ENCODE peak calls at places on chromosomes 2 and 18, in nine cellular contexts. P is OCI-LY7; X is thyroid gland; H is mammary epithelial cell; S is CD8-positive, alpha-beta memory T cell; U is stomach; Q is K562; A is CD4-positive, alpha-beta memory T cell; K is GM23248. R is an unnamed sample.

GRCh38 chr2:230723363-230723762 is 10.7 kb downstream of the CAB39 start:
- DNase-seq in H (no peak), U (no peak), S (peak; percentile 8), Q (no peak), K (peak; percentile 53), X (no peak), P (no peak), A (peak; percentile 56), R (no peak)

GRCh38 chr2:180124273-180124881 is 117.3 kb upstream of the CWC22 start:
- DNase-seq in Q (peak; percentile 36), K (peak; percentile 64), A (peak; percentile 37), U (no peak), X (no peak), P (peak; percentile 64), H (peak; percentile 61), S (no peak), R (no peak)

GRCh38 chr2:67674668-67675067 is 277.5 kb downstream of the ETAA1 start:
- DNase-seq in S (no peak), Q (no peak), H (no peak), A (no peak), K (no peak), U (no peak), P (no peak), X (peak; percentile 22), R (no peak)

GRCh38 chr2:241417626-241418025 is 61.5 kb downstream of the FARP2 start:
- DNase-seq in U (no peak), K (no peak), P (no peak), A (no peak), H (no peak), S (no peak), Q (no peak), X (no peak), R (no peak)

GRCh38 chr2:67272195-67272594 is 124.9 kb upstream of the ETAA1 start:
- DNase-seq in H (no peak), S (no peak), A (no peak), K (peak; percentile 13), U (no peak), X (no peak), P (no peak), Q (no peak), R (no peak)

GRCh38 chr2:28658369-28658768 is 93.3 kb upstream of the PPP1CB start:
- DNase-seq in H (peak; percentile 46), P (no peak), K (peak; percentile 68), X (no peak), Q (no peak), S (no peak), A (no peak), U (no peak), R (no peak)

GRCh38 chr2:19238440-19238839 is 120.0 kb downstream of the OSR1 start:
- DNase-seq in P (no peak), S (no peak), K (no peak), A (no peak), U (no peak), H (no peak), Q (no peak), X (no peak), R (no peak)

GRCh38 chr2:12712871-12713270 is 3.9 kb upstream of the TRIB2 start:
- DNase-seq in A (no peak), Q (no peak), X (no peak), U (no peak), P (no peak), S (no peak), H (no peak), K (no peak), R (no peak)

GRCh38 chr2:175308005-175308404 is 126.5 kb upstream of the ATP5MC3 start:
- DNase-seq in U (no peak), K (no peak), X (no peak), S (no peak), P (no peak), Q (no peak), H (no peak), A (no peak), R (no peak)

GRCh38 chr18:45734944-45735343 is 11.0 kb downstream of the SLC14A1 start:
- DNase-seq in U (no peak), S (no peak), K (no peak), A (no peak), X (no peak), H (no peak), P (no peak), Q (no peak), R (no peak)
- H3K4me3 ChIP-seq in U (no peak overlapping the region), S (no peak overlapping the region), K (no peak overlapping the region), A (no peak overlapping the region), X (no peak overlapping the region), H (no peak overlapping the region), P (no peak overlapping the region), Q (no peak overlapping the region), R (no peak overlapping the region)

DNA sequence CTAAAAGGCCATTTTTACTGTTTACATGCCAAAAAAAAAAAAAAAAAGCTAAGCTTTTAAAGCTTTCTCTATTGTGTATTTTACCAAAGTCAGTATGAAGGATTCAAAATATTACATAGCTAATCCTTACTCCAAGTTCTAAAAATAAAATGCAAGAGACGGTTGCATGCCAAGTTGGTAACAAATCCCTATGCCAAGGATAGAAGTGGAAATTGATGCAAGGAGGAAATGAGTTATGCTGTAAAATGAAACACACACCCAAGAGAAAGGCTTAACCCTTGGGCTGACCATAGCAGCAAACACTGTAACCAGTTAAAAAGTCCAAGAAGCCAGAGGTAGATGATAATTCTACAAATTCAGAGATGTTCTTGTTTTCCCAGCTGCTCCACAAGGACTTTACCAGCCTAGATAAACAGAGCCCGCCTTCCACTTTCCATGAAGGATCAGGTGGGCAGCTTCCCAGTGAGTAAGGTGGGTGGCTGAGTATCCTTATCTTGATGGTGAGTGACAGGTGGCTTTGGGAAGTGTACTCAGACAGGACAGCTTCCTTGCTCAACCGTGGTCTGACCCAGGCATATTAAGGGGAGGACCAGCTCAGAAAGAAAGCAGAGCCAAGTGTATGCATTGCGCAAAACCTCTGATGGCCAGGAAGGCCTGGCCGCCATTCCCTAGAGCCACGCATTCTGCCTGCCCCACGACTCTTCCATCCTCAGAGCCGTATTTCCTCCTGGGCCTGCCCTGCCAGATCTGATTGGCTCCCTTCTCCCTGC is 34.4 kb downstream of the ATP8B1 start:
- DNase-seq in K (peak; percentile 76), S (no peak), Q (no peak), X (no peak), H (no peak), A (no peak), U (no peak), P (no peak), R (no peak)
- H3K4me1 ChIP-seq in K (peaks cover 23% of the 10 kb centered on the region), S (no peaks in the 10 kb centered on the region), Q (no peaks in the 10 kb centered on the region), X (peaks cover 50% of the 10 kb centered on the region), H (peaks cover 20% of the 10 kb centered on the region), A (no peaks in the 10 kb centered on the region), U (peaks cover 90% of the 10 kb centered on the region), P (no peaks in the 10 kb centered on the region), R (peaks cover 52% of the 10 kb centered on the region)

GRCh38 chr18:78319934-78320333 is 659.7 kb upstream of the SALL3 start:
- DNase-seq in U (no peak), K (no peak), H (no peak), P (no peak), A (no peak), Q (no peak), S (no peak), X (no peak), R (no peak)
- H3K27ac ChIP-seq in U (no peak overlapping the region), K (no peak overlapping the region), H (no peak overlapping the region), P (no peak overlapping the region), A (no peak overlapping the region), Q (no peak overlapping the region), S (no peak overlapping the region), X (no peak overlapping the region), R (no peak overlapping the region)

GRCh38 chr2:176554107-176555048 is 285.1 kb downstream of the MTX2 start:
- DNase-seq in U (no peak), P (peak; percentile 63), S (no peak), H (peak; percentile 34), X (peak; percentile 8), A (peak; percentile 42), Q (peak; percentile 81), K (peak; percentile 79), R (no peak)
- H3K4me3 ChIP-seq in U (peak overlapping the region; percentile 51), P (peak overlapping the region; percentile 52), S (peak overlapping the region; percentile 71), H (peak overlapping the region; percentile 54), X (no peak overlapping the region), A (peak overlapping the region; percentile 21), Q (no peak overlapping the region), K (peak overlapping the region; percentile 66), R (peak overlapping the region; percentile 59)

GRCh38 chr2:65056990-65057375 is 767 bp downstream of the CEP68 start:
- DNase-seq in A (no peak), S (no peak), U (no peak), H (no peak), Q (no peak), K (no peak), P (peak; percentile 41), X (no peak), R (no peak)

GRCh38 chr2:65055427-65056214 is 595 bp upstream of the CEP68 start:
- DNase-seq in Q (no peak), P (peak; percentile 80), S (peak; percentile 57), X (no peak), U (peak; percentile 68), K (no peak), H (no peak), A (no peak), R (peak; percentile 80)

GRCh38 chr2:65054749-65055426 is 1.3 kb upstream of the CEP68 start:
- DNase-seq in K (no peak), P (no peak), H (no peak), A (no peak), X (no peak), S (no peak), U (no peak), Q (no peak), R (no peak)

GRCh38 chr2:65057391-65058052 is 1.3 kb downstream of the CEP68 start:
- DNase-seq in Q (peak; percentile 33), S (peak; percentile 37), A (peak; percentile 85), X (no peak), H (peak; percentile 55), K (peak; percentile 42), P (peak; percentile 46), U (no peak), R (no peak)

GRCh38 chr2:65056215-65056989 is at the start of gene CEP68:
- DNase-seq in Q (peak; percentile 98), H (peak; percentile 96), A (peak; percentile 95), K (peak; percentile 99), X (peak; percentile 98), U (peak; percentile 98), S (peak; percentile 95), P (peak; percentile 99), R (peak; percentile 97)
- H3K4me1 ChIP-seq in Q (peaks cover 12% of the 10 kb centered on the region), H (peaks cover 12% of the 10 kb centered on the region), A (peaks cover 73% of the 10 kb centered on the region), K (peaks cover 7% of the 10 kb centered on the region), X (peaks cover 46% of the 10 kb centered on the region), U (peaks cover 67% of the 10 kb centered on the region), S (peaks cover 61% of the 10 kb centered on the region), P (peaks cover 68% of the 10 kb centered on the region), R (peaks cover 49% of the 10 kb centered on the region)

GRCh38 chr18:28126768-28127167 is 50.2 kb downstream of the CDH2 start:
- DNase-seq in U (no peak), H (no peak), A (no peak), X (no peak), Q (no peak), S (no peak), K (no peak), P (no peak), R (no peak)
- H3K27ac ChIP-seq in U (peak overlapping the region; percentile 35), H (no peak overlapping the region), A (no peak overlapping the region), X (no peak overlapping the region), Q (no peak overlapping the region), S (no peak overlapping the region), K (no peak overlapping the region), P (no peak overlapping the region), R (no peak overlapping the region)